ENCODE peak calls at places on chromosomes 12 and 14, in eight cellular contexts. Y, M, X, C, D, H, J and L are unnamed samples.

GRCh38 chr14:53316504-53316903 is 163.4 kb upstream of the DDHD1 start:
- DNase-seq in H (no peak), C (no peak), M (no peak), X (no peak), J (no peak), Y (no peak), D (no peak), L (no peak)

GRCh38 chr12:28130625-28131598 is 59.3 kb upstream of the CCDC91 start:
- DNase-seq in M (no peak), J (no peak), D (no peak), X (peak), H (peak), Y (peak), C (no peak), L (no peak)

GRCh38 chr12:124222368-124223245 is 72.3 kb upstream of the RFLNA start:
- DNase-seq in J (no peak), X (no peak), D (no peak), Y (no peak), H (no peak), C (no peak), M (peak), L (no peak)

GRCh38 chr14:54253195-54253947 is 143.4 kb upstream of the CDKN3 start:
- DNase-seq in M (no peak), X (no peak), C (no peak), D (no peak), J (no peak), H (no peak), Y (peak), L (no peak)

GRCh38 chr14:104342435-104343293 is 204.3 kb downstream of the KIF26A start:
- DNase-seq in C (peak), D (no peak), J (peak), X (peak), H (no peak), M (peak), Y (no peak), L (no peak)

GRCh38 chr12:105876426-105876927 is 262.3 kb downstream of the NUAK1 start:
- DNase-seq in C (no peak), D (no peak), M (no peak), Y (no peak), X (no peak), H (no peak), J (no peak), L (no peak)

GRCh38 chr12:15423629-15424028 is 101.3 kb downstream of the PTPRO start:
- DNase-seq in J (no peak), M (no peak), X (no peak), Y (no peak), C (no peak), H (no peak), D (no peak), L (no peak)

GRCh38 chr12:5200276-5201087 is 156.8 kb downstream of the KCNA5 start:
- DNase-seq in C (no peak), H (peak), M (peak), X (no peak), D (peak), J (peak), Y (peak), L (peak)

GRCh38 chr14:101074124-101075024 is 170.9 kb upstream of the RTL1 start:
- DNase-seq in J (peak), Y (no peak), H (no peak), C (peak), M (no peak), D (peak), X (peak), L (peak)

GRCh38 chr12:92827836-92828431 is 101.2 kb downstream of the EEA1 start:
- DNase-seq in Y (peak), M (no peak), D (peak), C (no peak), X (no peak), H (peak), J (no peak), L (no peak)

GRCh38 chr12:39831587-39832315 is 212.1 kb upstream of the ABCD2 start:
- DNase-seq in X (no peak), M (no peak), C (no peak), H (no peak), J (no peak), Y (peak), D (no peak), L (no peak)

GRCh38 chr12:31682136-31682962 is 22.9 kb downstream of the ETFBKMT start:
- DNase-seq in C (no peak), D (peak), X (no peak), M (no peak), J (peak), H (peak), Y (peak), L (peak)

GRCh38 chr14:72916174-72916573 is 10.1 kb upstream of the DCAF4 start:
- DNase-seq in X (no peak), J (no peak), C (no peak), M (no peak), Y (peak), H (no peak), D (no peak), L (no peak)

GRCh38 chr12:65769880-65770279 is 54.4 kb upstream of the HMGA2 start:
- DNase-seq in D (no peak), C (no peak), H (no peak), M (no peak), X (no peak), J (no peak), Y (no peak), L (no peak)

GRCh38 chr12:65761301-65761700 is 63.0 kb upstream of the HMGA2 start:
- DNase-seq in C (no peak), J (no peak), Y (no peak), D (no peak), X (no peak), M (no peak), H (no peak), L (no peak)

GRCh38 chr12:65759735-65760134 is 64.5 kb upstream of the HMGA2 start:
- DNase-seq in D (no peak), M (no peak), C (no peak), H (no peak), Y (no peak), J (no peak), X (no peak), L (no peak)

GRCh38 chr12:65764325-65764724 is 60.0 kb upstream of the HMGA2 start:
- DNase-seq in D (no peak), M (no peak), H (no peak), J (no peak), C (no peak), Y (no peak), X (no peak), L (no peak)

DNA sequence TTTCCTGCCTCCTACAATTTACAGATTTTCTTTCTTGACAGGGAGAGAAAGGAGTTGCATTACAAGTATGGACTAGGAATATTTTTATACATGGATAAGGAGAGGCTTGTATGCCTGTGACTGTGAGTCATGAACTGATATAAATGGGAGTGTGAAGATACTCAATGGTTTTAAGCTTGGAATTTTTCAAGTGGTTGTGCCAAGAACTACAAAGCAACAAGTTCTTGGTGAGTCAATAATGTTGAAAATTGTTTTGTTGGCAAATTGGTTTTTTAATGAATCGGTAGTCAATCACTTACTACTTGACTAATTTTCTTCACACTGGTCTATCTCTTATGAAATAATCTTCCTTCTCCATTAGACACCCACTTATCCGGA is 58.9 kb upstream of the HMGA2 start:
- DNase-seq in D (no peak), C (no peak), J (no peak), Y (no peak), M (no peak), H (no peak), X (no peak), L (no peak)
- TF ChIP-seq EP300 in D (no peak), C (no peak), J (no peak), Y (no peak), M (no peak), H (no peak), X (no peak), L (no peak)

DNA sequence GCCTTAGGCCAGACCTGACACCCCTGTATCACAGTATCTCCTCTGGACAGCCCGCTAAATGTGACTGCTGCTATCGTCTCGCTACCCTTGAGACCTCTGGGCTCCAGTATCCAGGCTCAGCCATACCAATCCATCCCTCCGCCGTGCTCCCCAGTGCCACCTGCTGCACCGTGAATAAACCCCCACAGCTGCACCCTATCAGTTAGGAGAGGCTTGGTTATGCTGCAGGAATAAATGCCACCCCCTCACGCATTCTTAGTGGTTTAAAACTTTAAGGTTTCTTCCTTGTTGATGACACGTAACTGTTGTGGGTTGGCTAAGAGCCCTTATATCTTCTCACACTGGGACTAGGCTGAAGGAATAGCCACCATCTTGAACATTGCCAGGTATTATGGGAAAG is 12.1 kb downstream of the CCDC63 start:
- DNase-seq in C (no peak), H (no peak), D (no peak), J (no peak), Y (no peak), M (no peak), X (no peak), L (no peak)
- TF ChIP-seq CTCF in C (no peak), H (no peak), D (no peak), J (no peak), Y (no peak), M (no peak), X (no peak), L (no peak)

GRCh38 chr12:49983892-49984291 is 11.1 kb downstream of the AQP6 start:
- DNase-seq in C (no peak), D (peak), X (no peak), J (no peak), M (no peak), Y (no peak), H (peak), L (no peak)
- TF ChIP-seq EP300 in C (no peak), D (peak), X (no peak), J (no peak), M (no peak), Y (no peak), H (no peak), L (no peak)

GRCh38 chr14:95994593-95994928 is 44.6 kb upstream of the C14orf132 start:
- DNase-seq in Y (no peak), J (no peak), D (no peak), X (no peak), H (no peak), M (no peak), C (no peak), L (no peak)
- TF ChIP-seq CTCF in Y (no peak), J (no peak), D (no peak), X (no peak), H (no peak), M (no peak), C (no peak), L (no peak)

DNA sequence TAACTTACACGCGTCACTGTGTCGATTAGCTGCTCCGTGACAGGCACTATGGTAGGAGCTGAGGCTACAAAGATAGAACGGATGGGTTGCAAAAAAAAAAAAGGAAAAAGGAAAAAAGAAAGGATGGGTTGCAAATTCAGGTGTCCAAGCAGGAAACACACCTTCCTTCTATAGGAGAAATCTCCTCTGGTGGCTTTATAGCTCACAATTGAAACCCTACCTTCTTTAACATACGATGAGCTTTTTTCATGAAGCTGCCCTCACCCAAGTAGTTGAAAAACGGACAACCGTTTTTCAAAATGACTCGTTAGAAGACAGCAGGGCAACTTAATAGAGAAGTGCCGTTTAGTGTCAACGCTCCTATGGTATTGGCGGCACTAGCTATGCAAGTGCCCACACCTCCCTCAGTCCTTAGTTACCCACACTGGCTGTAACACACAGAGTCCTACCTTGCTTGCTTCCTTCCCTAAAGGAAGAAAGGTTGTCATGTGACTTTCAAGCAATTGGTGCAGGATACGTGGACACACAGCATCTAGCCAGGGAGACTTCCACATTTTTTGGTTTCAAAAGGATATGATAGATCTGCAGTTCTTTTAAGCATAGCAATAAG is 677 bp upstream of the TRIP11 start:
- DNase-seq in C (no peak), M (no peak), H (peak), J (peak), Y (peak), D (peak), X (no peak), L (no peak)
- TF ChIP-seq EP300 in C (no peak), M (no peak), H (no peak), J (no peak), Y (no peak), D (no peak), X (no peak), L (no peak)

GRCh38 chr14:91719839-91720238 is 12.0 kb downstream of the CATSPERB start:
- DNase-seq in H (no peak), D (no peak), Y (no peak), C (no peak), M (no peak), X (no peak), J (no peak), L (no peak)

GRCh38 chr14:91716999-91717398 is 14.9 kb downstream of the CATSPERB start:
- DNase-seq in X (no peak), D (no peak), H (no peak), Y (no peak), J (no peak), M (no peak), C (no peak), L (no peak)

GRCh38 chr14:91714805-91715204 is 17.1 kb downstream of the CATSPERB start:
- DNase-seq in X (no peak), J (no peak), Y (no peak), D (no peak), M (no peak), C (no peak), H (no peak), L (no peak)
- TF ChIP-seq CTCF in X (no peak), J (no peak), Y (no peak), D (no peak), M (no peak), C (no peak), H (peak), L (no peak)

GRCh38 chr14:34562776-34563150 is 23.3 kb upstream of the EAPP start:
- DNase-seq in C (no peak), D (no peak), Y (no peak), J (no peak), H (no peak), X (no peak), M (no peak), L (no peak)
- TF ChIP-seq EP300 in C (no peak), D (no peak), Y (no peak), J (no peak), H (no peak), X (no peak), M (no peak), L (no peak)